ENCODE peak calls at places on chromosomes 13 and 19, in eight cellular contexts. R is stimulated activated CD4-positive, alpha-beta T cell treated with anti-CD3 and anti-CD28 coated beads, Interleukin-1b, Interleukin-23, amount 100 ng/mL, for 1 hour; C is central memory CD4-positive, alpha-beta T cell; X is midbrain; H is posterior vena cava; I is stomach; J is HS-27A; P is ovary. Y is an unnamed sample.

GRCh38 chr19:38735257-38735686 is 9.0 kb downstream of the CAPN12 start:
- DNase-seq in R (no peak), C (peak), X (no peak), H (peak), I (peak), J (no peak), P (no peak), Y (no peak)

GRCh38 chr19:13079542-13079986 is 23.1 kb downstream of the LYL1 start:
- DNase-seq in R (no peak), C (no peak), X (no peak), H (no peak), I (peak), J (no peak), P (peak), Y (peak)

GRCh38 chr13:46062190-46062589 is 9.6 kb upstream of the ZC3H13 start:
- DNase-seq in R (no peak), C (no peak), X (no peak), H (no peak), I (no peak), J (no peak), P (no peak), Y (no peak)

GRCh38 chr19:38213911-38214625 is 10.0 kb downstream of the DPF1 start:
- DNase-seq in R (no peak), C (peak), X (peak), H (no peak), I (no peak), J (no peak), P (no peak), Y (peak)

GRCh38 chr19:30369833-30370232 is 2.4 kb upstream of the ZNF536 start:
- DNase-seq in R (no peak), C (no peak), X (no peak), H (no peak), I (no peak), J (no peak), P (no peak), Y (no peak)

GRCh38 chr13:65456150-65456912 is 1773.8 kb downstream of the PCDH9 start:
- DNase-seq in R (no peak), C (no peak), X (no peak), H (no peak), I (no peak), J (no peak), P (no peak), Y (no peak)

GRCh38 chr19:12838182-12838890 is at the start of gene MAST1:
- DNase-seq in R (no peak), C (peak), X (peak), H (no peak), I (peak), J (no peak), P (no peak), Y (peak)

GRCh38 chr19:7913652-7914051 is 978 bp upstream of the TGFBR3L start:
- DNase-seq in R (no peak), C (no peak), X (no peak), H (no peak), I (no peak), J (no peak), P (no peak), Y (no peak)

GRCh38 chr19:45191324-45191845 is 12.8 kb downstream of the BLOC1S3 start:
- DNase-seq in R (no peak), C (no peak), X (no peak), H (no peak), I (no peak), J (no peak), P (no peak), Y (no peak)

GRCh38 chr19:29326849-29327840 is 114.2 kb upstream of the UQCRFS1 start:
- DNase-seq in R (no peak), C (no peak), X (no peak), H (peak), I (no peak), J (no peak), P (no peak), Y (no peak)

GRCh38 chr13:23147264-23147663 is 33.5 kb upstream of the SGCG start:
- DNase-seq in R (no peak), C (no peak), X (no peak), H (no peak), I (no peak), J (no peak), P (no peak), Y (no peak)

GRCh38 chr13:53198017-53198416 is 169.4 kb downstream of the OLFM4 start:
- DNase-seq in R (no peak), C (no peak), X (no peak), H (no peak), I (no peak), J (no peak), P (no peak), Y (peak)

GRCh38 chr13:74250738-74251190 is 116.6 kb upstream of the KLF12 start:
- DNase-seq in R (no peak), C (no peak), X (no peak), H (no peak), I (no peak), J (no peak), P (no peak), Y (no peak)

GRCh38 chr13:27405521-27406134 is 18.8 kb upstream of the GTF3A start:
- DNase-seq in R (no peak), C (no peak), X (no peak), H (no peak), I (no peak), J (no peak), P (no peak), Y (no peak)

GRCh38 chr13:28129911-28130693 is 8.2 kb upstream of the PAN3 start:
- DNase-seq in R (no peak), C (no peak), X (no peak), H (no peak), I (no peak), J (no peak), P (no peak), Y (no peak)

GRCh38 chr19:50817941-50818858 is 5.4 kb downstream of the KLK1 start:
- DNase-seq in R (no peak), C (no peak), X (no peak), H (no peak), I (peak), J (no peak), P (no peak), Y (peak)

GRCh38 chr13:96780105-96780504 is 214.2 kb downstream of the OXGR1 start:
- DNase-seq in R (no peak), C (no peak), X (no peak), H (no peak), I (no peak), J (no peak), P (no peak), Y (no peak)

GRCh38 chr19:1315470-1316166 is 29.9 kb downstream of the EFNA2 start:
- DNase-seq in R (no peak), C (no peak), X (peak), H (no peak), I (peak), J (no peak), P (peak), Y (peak)

GRCh38 chr19:27824108-27824507 is 1388.8 kb downstream of the UQCRFS1 start:
- DNase-seq in R (no peak), C (no peak), X (no peak), H (no peak), I (no peak), J (no peak), P (no peak), Y (no peak)

GRCh38 chr19:10928563-10929401 is at the start of the genes TIMM29 and YIPF2:
- DNase-seq in R (peak), C (peak), X (peak), H (peak), I (peak), J (peak), P (peak), Y (peak)

GRCh38 chr13:48138270-48138669 is 43.4 kb upstream of the MED4 start:
- DNase-seq in R (no peak), C (no peak), X (no peak), H (no peak), I (no peak), J (no peak), P (no peak), Y (no peak)

GRCh38 chr13:77892491-77892890 is 26.1 kb downstream of the EDNRB start:
- DNase-seq in R (no peak), C (no peak), X (no peak), H (no peak), I (no peak), J (no peak), P (no peak), Y (no peak)

GRCh38 chr13:44199627-44200207 is 173.9 kb upstream of the SERP2 start:
- DNase-seq in R (no peak), C (no peak), X (no peak), H (no peak), I (peak), J (no peak), P (no peak), Y (no peak)

GRCh38 chr19:18500376-18500775 is 21.5 kb downstream of the ELL start:
- DNase-seq in R (no peak), C (no peak), X (no peak), H (no peak), I (no peak), J (no peak), P (no peak), Y (peak)

GRCh38 chr13:106276876-106277275 is 258.6 kb downstream of the EFNB2 start:
- DNase-seq in R (no peak), C (no peak), X (no peak), H (no peak), I (no peak), J (no peak), P (no peak), Y (no peak)

GRCh38 chr13:50810998-50811397 is 32.5 kb downstream of the DLEU7 start:
- DNase-seq in R (no peak), C (no peak), X (peak), H (no peak), I (no peak), J (no peak), P (no peak), Y (no peak)